ENCODE peak calls at places on chromosomes 5 and 9, in seven cellular contexts. X is A549, M is colonic mucosa, U is stomach, O is lower lobe of right lung, N is transverse colon, K is A673. W is an unnamed sample.

GRCh38 chr9:97292200-97292599 is 15.3 kb upstream of the CCDC180 start:
- DNase-seq in M (no peak), O (no peak), K (no peak), X (no peak), U (no peak), N (no peak), W (no peak)

GRCh38 chr5:74017786-74018211 is 391.8 kb downstream of the ARHGEF28 start:
- DNase-seq in U (no peak), O (no peak), N (no peak), X (no peak), M (no peak), K (peak; percentile 67), W (no peak)

GRCh38 chr5:17304282-17304681 is 86.9 kb downstream of the BASP1 start:
- DNase-seq in M (no peak), O (no peak), N (no peak), U (no peak), K (peak; percentile 67), X (peak; percentile 41), W (no peak)

GRCh38 chr5:65190328-65191053 is 291.2 kb downstream of the ADAMTS6 start:
- DNase-seq in U (no peak), N (no peak), M (no peak), X (no peak), O (no peak), K (no peak), W (no peak)

GRCh38 chr5:123520677-123521247 is 8.8 kb downstream of the CSNK1G3 start:
- DNase-seq in U (no peak), O (no peak), N (no peak), K (no peak), M (no peak), X (no peak), W (no peak)

GRCh38 chr9:124708633-124709032 is 62.5 kb downstream of the NR6A1 start:
- DNase-seq in N (peak; percentile 32), U (no peak), M (peak; percentile 44), O (no peak), K (no peak), X (no peak), W (peak; percentile 73)

GRCh38 chr5:79938468-79938867 is 52.6 kb downstream of the MTX3 start:
- DNase-seq in O (no peak), M (no peak), N (no peak), K (no peak), U (no peak), X (no peak), W (peak; percentile 43)

GRCh38 chr9:72300884-72301283 is 64.1 kb downstream of the ZFAND5 start:
- DNase-seq in U (no peak), N (no peak), K (no peak), M (no peak), O (no peak), X (no peak), W (no peak)

GRCh38 chr5:140018096-140018481 is 25.0 kb downstream of the NRG2 start:
- DNase-seq in M (no peak), U (no peak), X (no peak), O (no peak), K (no peak), N (no peak), W (no peak)
- H3K27ac ChIP-seq in M (no peak overlapping the region), U (no peak overlapping the region), X (no peak overlapping the region), O (no peak overlapping the region), K (no peak overlapping the region), N (no peak overlapping the region), W (no peak overlapping the region)

GRCh38 chr5:151448038-151448985 is 909 bp downstream of the SLC36A1 start:
- DNase-seq in O (no peak), M (peak; percentile 59), U (peak; percentile 43), X (no peak), K (peak; percentile 10), N (peak; percentile 47), W (peak; percentile 37)
- TF ChIP-seq CTCF in O (no peak), M (no peak), U (no peak), X (no peak), K (peak; percentile 8), N (no peak), W (peak; percentile 37)

DNA sequence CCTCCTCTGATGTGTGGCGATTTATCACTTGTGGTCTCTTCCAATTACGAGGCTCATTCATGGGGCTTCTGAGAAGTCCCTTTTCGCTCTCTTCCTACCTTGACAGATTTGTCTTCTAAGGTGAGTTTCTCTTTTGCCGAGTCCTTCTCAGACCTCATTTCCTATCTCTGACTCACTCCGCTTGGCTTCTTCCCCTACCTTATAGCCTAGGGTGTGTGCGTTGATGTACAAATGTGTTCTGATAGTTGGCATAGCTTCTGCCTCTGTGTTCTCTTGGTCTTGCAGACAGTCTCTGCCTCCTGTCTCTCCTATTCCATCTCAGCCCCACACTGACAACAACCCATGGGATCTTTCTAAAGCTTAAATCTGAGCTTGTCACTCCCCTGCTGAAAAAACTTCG is 56.9 kb upstream of the SHB start:
- DNase-seq in K (no peak), O (no peak), X (no peak), N (no peak), U (no peak), M (no peak), W (no peak)
- H3K27ac ChIP-seq in K (no peak overlapping the region), O (no peak overlapping the region), X (no peak overlapping the region), N (no peak overlapping the region), U (no peak overlapping the region), M (no peak overlapping the region), W (peak overlapping the region; percentile 70)

GRCh38 chr9:5712651-5713360 is 83.9 kb downstream of the RIC1 start:
- DNase-seq in M (no peak), X (no peak), K (no peak), N (no peak), U (no peak), O (no peak), W (no peak)

GRCh38 chr9:5719546-5719945 is 90.6 kb downstream of the RIC1 start:
- DNase-seq in K (no peak), M (no peak), N (no peak), O (no peak), U (no peak), X (no peak), W (no peak)

GRCh38 chr9:5718296-5719032 is 89.6 kb downstream of the RIC1 start:
- DNase-seq in K (peak; percentile 37), U (no peak), M (no peak), N (no peak), O (no peak), X (no peak), W (no peak)

GRCh38 chr9:5715548-5716127 is 86.7 kb downstream of the RIC1 start:
- DNase-seq in O (no peak), N (no peak), X (no peak), M (no peak), K (no peak), U (no peak), W (no peak)

GRCh38 chr9:5714501-5715401 is 85.8 kb downstream of the RIC1 start:
- DNase-seq in X (no peak), K (no peak), U (no peak), O (no peak), M (no peak), N (no peak), W (no peak)
- TF ChIP-seq CTCF in X (peak; percentile 42), K (peak; percentile 26), U (no peak), O (peak; percentile 21), M (peak; percentile 25), N (peak; percentile 29), W (peak; percentile 25)

DNA sequence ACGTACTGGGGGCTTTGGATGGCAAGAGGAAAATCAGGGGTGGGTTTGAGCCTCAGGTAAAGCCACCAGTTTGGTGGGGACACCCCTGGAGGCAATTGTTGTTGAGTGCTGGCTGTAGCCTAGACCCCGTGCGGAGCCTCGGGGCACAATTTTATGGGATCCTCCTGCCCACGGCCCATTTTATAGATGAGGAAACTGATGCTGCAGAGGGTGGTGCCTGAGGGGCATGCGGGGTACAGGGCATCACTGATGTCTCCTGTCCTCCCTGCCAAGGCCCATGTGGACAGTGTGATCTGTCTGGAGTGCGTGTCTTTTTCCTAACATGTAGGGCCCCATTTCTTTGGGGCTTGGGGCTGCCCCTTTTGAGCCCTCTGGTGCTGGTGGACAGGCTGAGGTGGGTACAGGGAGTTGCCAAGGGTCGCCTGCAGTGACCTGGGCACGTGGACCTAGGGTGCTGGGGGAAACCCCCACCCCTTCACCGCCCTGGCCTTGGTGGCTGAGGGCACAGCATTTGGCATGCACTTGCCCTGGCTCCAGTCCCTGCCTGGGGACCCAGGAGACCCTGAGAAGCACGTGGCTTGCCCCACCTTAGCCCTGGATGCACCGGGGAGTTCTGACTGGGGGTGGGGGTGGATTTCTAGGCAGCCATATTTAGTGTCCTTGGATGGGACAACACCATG is 22.1 kb downstream of the WNK2 start:
- DNase-seq in M (no peak), N (no peak), U (no peak), K (no peak), X (no peak), O (peak; percentile 21), W (no peak)
- H3K27ac ChIP-seq in M (peak overlapping the region; percentile 4), N (peak overlapping the region; percentile 88), U (peak overlapping the region; percentile 10), K (no peak overlapping the region), X (no peak overlapping the region), O (no peak overlapping the region), W (peak overlapping the region; percentile 74)

GRCh38 chr9:33923079-33923478 is 106.1 kb downstream of the UBE2R2 start:
- DNase-seq in X (no peak), K (no peak), O (no peak), U (no peak), M (no peak), N (no peak), W (no peak)

GRCh38 chr9:33924978-33925797 is 108.2 kb downstream of the UBE2R2 start:
- DNase-seq in U (peak; percentile 67), M (peak; percentile 48), N (peak; percentile 32), O (no peak), X (peak; percentile 71), K (peak; percentile 68), W (peak; percentile 60)

GRCh38 chr9:33923998-33924701 is 107.2 kb downstream of the UBE2R2 start:
- DNase-seq in K (no peak), N (no peak), M (no peak), O (no peak), U (peak; percentile 60), X (no peak), W (no peak)

GRCh38 chr9:33919276-33919897 is 102.4 kb downstream of the UBE2R2 start:
- DNase-seq in X (no peak), U (no peak), N (no peak), O (no peak), M (no peak), K (no peak), W (no peak)

DNA sequence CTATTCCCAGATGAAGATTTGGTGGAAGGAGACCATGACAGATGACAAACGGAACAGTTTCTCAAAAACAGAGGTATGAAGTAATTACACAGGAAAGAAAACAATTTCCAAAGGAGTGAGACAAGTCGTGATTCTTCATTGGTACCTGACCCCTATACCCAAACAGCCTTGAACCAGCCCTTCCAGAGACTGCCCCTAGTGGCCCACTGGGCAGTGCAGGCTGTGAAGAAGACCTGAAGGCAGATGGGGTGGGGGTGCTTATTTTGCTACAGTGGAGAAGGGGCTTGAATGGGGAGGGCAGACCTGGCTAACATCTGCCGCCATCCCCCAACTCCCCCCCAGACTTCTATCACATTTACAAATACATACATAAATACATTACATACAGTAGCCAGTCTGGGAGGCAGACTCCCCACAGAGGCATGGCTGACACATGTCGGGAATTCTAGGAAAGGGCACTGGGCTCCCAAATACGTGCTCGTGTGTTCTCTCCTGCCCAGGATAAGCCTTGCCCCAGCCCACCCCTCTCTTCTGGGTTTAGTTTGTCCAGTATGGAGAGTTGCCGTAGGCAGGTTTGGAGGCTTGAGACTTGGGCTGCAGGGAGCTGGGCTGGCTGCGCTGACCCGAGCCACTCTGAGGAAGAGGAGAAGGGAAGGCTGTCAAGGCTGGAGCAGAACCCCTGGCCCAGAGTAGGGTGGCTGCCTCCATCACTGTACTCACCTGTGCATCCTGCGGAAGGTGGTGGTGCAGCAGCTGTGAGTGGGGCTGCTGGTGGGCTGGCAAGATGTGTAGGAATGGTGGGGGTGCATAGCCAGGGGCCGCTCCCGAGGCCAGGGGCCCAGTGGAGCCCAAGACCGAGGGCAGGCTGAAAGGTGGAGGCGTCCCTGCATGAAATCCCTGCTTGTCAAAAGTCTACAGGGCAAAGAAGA is 105.3 kb downstream of the UBE2R2 start:
- DNase-seq in O (no peak), X (peak; percentile 57), N (no peak), U (no peak), K (peak; percentile 44), M (no peak), W (peak; percentile 70)
- TF ChIP-seq CTCF in O (peak; percentile 47), X (peak; percentile 49), N (peak; percentile 56), U (peak; percentile 24), K (peak; percentile 82), M (peak; percentile 38), W (peak; percentile 87)